ENCODE peak calls at places on chromosome 5, in five cellular contexts. F is HL-60, Q is upper lobe of right lung, U is neuronal stem cell, Y is AG20443. E is an unnamed sample.
A peak's percentile ranks its signal among the peaks of the same experiment; 100 is the strongest.

GRCh38 chr5:52999357-52999949 is 10.3 kb downstream of the ITGA2 start:
- DNase-seq in Q (no peak), F (no peak), U (no peak), Y (peak; percentile 56), E (no peak)

GRCh38 chr5:159099049-159099760 is 511 bp downstream of the EBF1 start:
- DNase-seq in U (peak; percentile 53), Y (peak; percentile 64), F (no peak), Q (peak; percentile 66), E (peak; percentile 29)

GRCh38 chr5:16808936-16809815 is 126.9 kb downstream of the MYO10 start:
- DNase-seq in F (no peak), Y (no peak), U (no peak), Q (no peak), E (no peak)

GRCh38 chr5:110726249-110727024 is at the start of gene TMEM232:
- DNase-seq in F (peak; percentile 47), Y (peak; percentile 13), U (peak; percentile 67), Q (peak; percentile 80), E (peak; percentile 57)

GRCh38 chr5:45225571-45226031 is 416.9 kb downstream of the MRPS30 start:
- DNase-seq in Q (no peak), Y (no peak), F (no peak), U (no peak), E (peak; percentile 74)

GRCh38 chr5:17370651-17371050 is 127.4 kb upstream of the TAF11L2 start:
- DNase-seq in Y (no peak), U (no peak), F (no peak), Q (no peak), E (no peak)

GRCh38 chr5:1913578-1913977 is 30.9 kb upstream of the IRX4 start:
- DNase-seq in U (no peak), Y (no peak), Q (no peak), F (no peak), E (no peak)

GRCh38 chr5:53552561-53552960 is 7.9 kb upstream of the NDUFS4 start:
- DNase-seq in Y (no peak), U (no peak), Q (no peak), F (no peak), E (no peak)

GRCh38 chr5:16666861-16667481 is 50.2 kb upstream of the RETREG1 start:
- DNase-seq in U (no peak), Y (no peak), Q (peak; percentile 66), F (no peak), E (peak; percentile 13)

GRCh38 chr5:54254482-54255198 is 55.7 kb downstream of the ARL15 start:
- DNase-seq in U (no peak), Y (peak; percentile 17), Q (no peak), F (no peak), E (no peak)

GRCh38 chr5:142119051-142119625 is 10.6 kb downstream of the NDFIP1 start:
- DNase-seq in U (no peak), Y (no peak), Q (no peak), F (no peak), E (no peak)

GRCh38 chr5:146009020-146009419 is 72.6 kb downstream of the SH3RF2 start:
- DNase-seq in Q (no peak), Y (no peak), U (no peak), F (no peak), E (no peak)

GRCh38 chr5:7763621-7764072 is 87.3 kb downstream of the CFAP90 start:
- DNase-seq in F (no peak), Y (no peak), U (no peak), Q (no peak), E (no peak)

GRCh38 chr5:168796840-168797548 is 217.8 kb upstream of the PANK3 start:
- DNase-seq in Y (no peak), F (no peak), Q (no peak), U (no peak), E (no peak)

GRCh38 chr5:135437796-135438560 is 9.2 kb downstream of the DCANP1 start:
- DNase-seq in U (no peak), F (no peak), Y (peak; percentile 86), Q (peak; percentile 64), E (no peak)